ENCODE peak calls at places on chromosomes 12 and 14, in eight cellular contexts. N, L, E, I, J, Z, B and H are unnamed samples.

GRCh38 chr12:57226588-57227314 is 2.8 kb upstream of the SHMT2 start:
- DNase-seq in I (no peak), Z (no peak), E (no peak), N (no peak), B (no peak), L (no peak), J (no peak), H (peak)

GRCh38 chr12:124921200-124922008 is 7.0 kb upstream of the UBC start:
- DNase-seq in E (no peak), J (peak), L (peak), Z (peak), I (no peak), B (peak), N (peak), H (peak)

GRCh38 chr14:73661872-73662271 is 17.1 kb downstream of the DNAL1 start:
- DNase-seq in B (no peak), I (no peak), J (no peak), N (peak), Z (no peak), E (no peak), L (no peak), H (no peak)

GRCh38 chr12:126093911-126094310 is 1028.7 kb downstream of the AACS start:
- DNase-seq in N (no peak), L (no peak), Z (no peak), J (peak), B (no peak), E (no peak), I (no peak), H (no peak)

GRCh38 chr14:68762944-68763831 is 29.7 kb downstream of the ZFP36L1 start:
- DNase-seq in E (no peak), L (no peak), Z (no peak), J (peak), B (no peak), N (peak), I (no peak), H (peak)

GRCh38 chr12:66239295-66239694 is 50.3 kb downstream of the IRAK3 start:
- DNase-seq in E (no peak), N (no peak), Z (no peak), B (no peak), J (no peak), L (no peak), I (no peak), H (no peak)

GRCh38 chr12:79624378-79624777 is 66.4 kb downstream of the PAWR start:
- DNase-seq in J (peak), B (no peak), L (no peak), Z (no peak), N (no peak), I (no peak), E (no peak), H (no peak)

GRCh38 chr12:6699989-6700645 is 498 bp downstream of the PIANP start:
- DNase-seq in B (no peak), J (no peak), N (no peak), I (no peak), Z (peak), E (no peak), L (no peak), H (no peak)

GRCh38 chr12:64186789-64187188 is 35.3 kb downstream of the KICS2 start:
- DNase-seq in L (no peak), J (no peak), E (no peak), I (no peak), Z (peak), N (peak), B (no peak), H (no peak)

GRCh38 chr14:64569108-64570045 is 19.6 kb downstream of the PPP1R36 start:
- DNase-seq in E (no peak), Z (no peak), J (peak), B (peak), I (no peak), N (peak), L (peak), H (no peak)

GRCh38 chr12:2640709-2641108 is 154.1 kb upstream of the FKBP4 start:
- DNase-seq in N (peak), E (no peak), J (peak), Z (peak), L (peak), I (peak), B (peak), H (no peak)

GRCh38 chr14:95048771-95049312 is 108.5 kb downstream of the DICER1 start:
- DNase-seq in N (no peak), I (no peak), Z (no peak), E (no peak), L (no peak), J (no peak), B (no peak), H (no peak)

GRCh38 chr12:116739381-116739887 is 1.3 kb downstream of the RNFT2 start:
- DNase-seq in J (no peak), Z (no peak), I (no peak), B (no peak), L (no peak), N (no peak), E (no peak), H (no peak)

GRCh38 chr14:20745571-20746358 is at the start of gene EDDM3A:
- DNase-seq in N (no peak), E (no peak), Z (no peak), L (no peak), B (no peak), I (no peak), J (no peak), H (no peak)

GRCh38 chr12:92696240-92696639 is 6.5 kb upstream of the PLEKHG7 start:
- DNase-seq in J (peak), I (peak), E (no peak), L (peak), Z (no peak), B (no peak), N (no peak), H (no peak)

GRCh38 chr12:42507589-42507988 is 82.0 kb downstream of the PRICKLE1 start:
- DNase-seq in B (no peak), I (no peak), J (no peak), E (no peak), Z (no peak), L (no peak), N (no peak), H (no peak)

GRCh38 chr14:72978856-72979255 is 48.0 kb downstream of the ZFYVE1 start:
- DNase-seq in N (no peak), I (no peak), J (no peak), E (no peak), Z (no peak), L (no peak), B (no peak), H (no peak)